ENCODE peak calls at places on chromosomes 3 and 15, in seven cellular contexts. G is tibial artery, B is thyroid gland, N is body of pancreas, I is kidney, F is hepatocyte, D is left ventricle myocardium inferior. P is an unnamed sample.

GRCh38 chr15:40510201-40510600 is 39.4 kb downstream of the CHST14 start:
- DNase-seq in I (no peak), B (no peak), N (no peak), G (no peak), F (no peak), D (no peak), P (no peak)

GRCh38 chr3:141388823-141389617 is 20.7 kb downstream of the ZBTB38 start:
- DNase-seq in N (no peak), B (no peak), G (no peak), D (no peak), I (no peak), F (no peak), P (no peak)

GRCh38 chr15:58306591-58307312 is 125.0 kb upstream of the LIPC start:
- DNase-seq in D (no peak), G (no peak), N (no peak), B (no peak), F (no peak), I (no peak), P (no peak)

GRCh38 chr3:105369501-105370371 is 3.0 kb downstream of the ALCAM start:
- DNase-seq in N (peak; percentile 78), D (peak; percentile 67), B (peak; percentile 87), I (peak; percentile 85), F (peak; percentile 79), G (peak; percentile 80), P (peak; percentile 69)

GRCh38 chr15:88838667-88839066 is 35.4 kb downstream of the ACAN start:
- DNase-seq in B (no peak), N (no peak), G (no peak), I (no peak), D (no peak), F (no peak), P (no peak)

GRCh38 chr3:5017953-5018531 is 38.8 kb downstream of the BHLHE40 start:
- DNase-seq in D (peak; percentile 74), G (peak; percentile 89), N (peak; percentile 72), F (peak; percentile 39), B (peak; percentile 64), I (no peak), P (no peak)

GRCh38 chr3:4963669-4964589 is 15.3 kb upstream of the BHLHE40 start:
- DNase-seq in D (no peak), G (no peak), F (no peak), I (no peak), N (no peak), B (no peak), P (no peak)

GRCh38 chr3:25155696-25156471 is 272.2 kb upstream of the RARB start:
- DNase-seq in D (no peak), N (no peak), B (no peak), G (no peak), I (no peak), F (no peak), P (no peak)

GRCh38 chr15:59444082-59444835 is 6.3 kb downstream of the FAM81A start:
- DNase-seq in G (no peak), B (no peak), F (no peak), D (no peak), N (no peak), I (no peak), P (no peak)

GRCh38 chr15:68621535-68621934 is 42.7 kb downstream of the CORO2B start:
- DNase-seq in G (no peak), N (no peak), B (no peak), D (no peak), F (no peak), I (no peak), P (no peak)

GRCh38 chr15:42137461-42138261 is 18.8 kb downstream of the PLA2G4F start:
- DNase-seq in D (no peak), F (peak; percentile 69), I (peak; percentile 46), G (no peak), N (no peak), B (no peak), P (no peak)

GRCh38 chr15:56931674-56932507 is 13.4 kb downstream of the TCF12 start:
- DNase-seq in D (no peak), G (no peak), F (peak; percentile 15), I (no peak), N (no peak), B (no peak), P (no peak)

GRCh38 chr3:172707967-172708366 is 2.9 kb downstream of the NCEH1 start:
- DNase-seq in G (no peak), B (no peak), D (no peak), N (no peak), I (no peak), F (no peak), P (no peak)

GRCh38 chr15:23857028-23857641 is 170.0 kb upstream of the NDN start:
- DNase-seq in F (peak; percentile 71), D (no peak), N (peak; percentile 40), B (peak; percentile 34), I (no peak), G (no peak), P (no peak)

GRCh38 chr15:61367953-61368352 is 138.9 kb upstream of the RORA start:
- DNase-seq in D (no peak), G (no peak), B (no peak), F (no peak), I (no peak), N (no peak), P (no peak)

GRCh38 chr3:42264399-42265058 is 1.5 kb downstream of the CCK start:
- DNase-seq in G (peak; percentile 24), I (peak; percentile 79), D (peak; percentile 16), F (no peak), N (peak; percentile 29), B (peak; percentile 37), P (peak; percentile 83)

GRCh38 chr3:147361671-147362420 is 44.5 kb downstream of the ZIC4 start:
- DNase-seq in B (no peak), N (no peak), G (no peak), D (no peak), I (no peak), F (peak; percentile 23), P (no peak)

GRCh38 chr15:52256930-52257733 is 38.5 kb downstream of the MYO5C start:
- DNase-seq in F (no peak), G (no peak), B (no peak), I (no peak), N (no peak), D (no peak), P (no peak)

GRCh38 chr3:150414989-150415388 is 6.9 kb downstream of the TSC22D2 start:
- DNase-seq in F (no peak), D (no peak), G (no peak), B (no peak), N (no peak), I (no peak), P (no peak)

GRCh38 chr3:32835943-32836342 is 18.1 kb downstream of the TRIM71 start:
- DNase-seq in N (no peak), B (no peak), G (no peak), F (no peak), D (no peak), I (no peak), P (no peak)

GRCh38 chr15:56968256-56968655 is 49.8 kb downstream of the TCF12 start:
- DNase-seq in F (no peak), N (no peak), I (no peak), G (no peak), B (no peak), D (no peak), P (no peak)

GRCh38 chr15:66786222-66786621 is 84.2 kb downstream of the SMAD6 start:
- DNase-seq in N (no peak), D (no peak), F (no peak), B (no peak), G (no peak), I (peak; percentile 4), P (no peak)

GRCh38 chr15:66787472-66787871 is 85.4 kb downstream of the SMAD6 start:
- DNase-seq in G (no peak), I (peak; percentile 1), B (no peak), F (no peak), N (no peak), D (no peak), P (no peak)

GRCh38 chr15:66786708-66787471 is 84.9 kb downstream of the SMAD6 start:
- DNase-seq in F (no peak), G (no peak), D (no peak), B (no peak), N (no peak), I (peak; percentile 29), P (no peak)

GRCh38 chr15:66788024-66788423 is 86.0 kb downstream of the SMAD6 start:
- DNase-seq in I (peak; percentile 9), B (no peak), N (no peak), F (no peak), D (no peak), G (no peak), P (no peak)

GRCh38 chr15:66789029-66790025 is 87.3 kb downstream of the SMAD6 start:
- DNase-seq in B (peak; percentile 50), F (peak; percentile 70), N (peak; percentile 61), D (peak; percentile 36), I (peak; percentile 75), G (peak; percentile 61), P (peak; percentile 66)
- TF ChIP-seq CTCF in B (peak; percentile 32), F (peak; percentile 47), N (peak; percentile 47), D (peak; percentile 63), I (peak; percentile 38), G (peak; percentile 54), P (peak; percentile 47)

GRCh38 chr3:12425850-12426579 is 58.3 kb upstream of the TSEN2 start:
- DNase-seq in D (no peak), I (no peak), F (no peak), N (no peak), G (no peak), B (no peak), P (no peak)

GRCh38 chr3:12427551-12427950 is 56.7 kb upstream of the TSEN2 start:
- DNase-seq in N (no peak), B (no peak), G (no peak), D (no peak), I (no peak), F (no peak), P (no peak)

GRCh38 chr3:12433823-12434222 is 50.5 kb upstream of the TSEN2 start:
- DNase-seq in G (no peak), D (no peak), I (no peak), B (no peak), F (no peak), N (no peak), P (no peak)

GRCh38 chr3:12428131-12428530 is 56.1 kb upstream of the TSEN2 start:
- DNase-seq in B (no peak), F (no peak), N (no peak), G (no peak), I (no peak), D (no peak), P (no peak)

DNA sequence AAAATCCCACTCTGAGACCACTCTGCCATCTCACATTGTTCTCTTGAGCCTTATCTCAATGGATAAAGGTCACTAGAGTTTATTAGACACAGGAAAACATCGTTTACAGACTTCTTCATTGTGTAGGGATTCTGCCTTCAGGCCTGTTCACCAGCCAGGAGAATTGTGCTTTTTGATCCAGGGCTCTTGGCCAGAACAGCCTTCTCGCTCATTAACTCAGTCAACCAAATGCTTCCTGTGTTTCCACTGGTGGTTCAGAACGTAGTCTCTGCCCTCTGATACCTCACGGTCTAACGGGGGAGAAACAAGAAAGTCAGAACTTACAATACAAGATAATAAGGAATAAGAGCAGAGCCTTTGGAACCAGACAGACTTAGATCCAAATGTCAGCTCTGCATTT is 54.2 kb upstream of the TSEN2 start:
- DNase-seq in N (no peak), G (no peak), F (no peak), D (no peak), I (no peak), B (no peak), P (no peak)
- H3K4me1 ChIP-seq in N (no peaks in the 10 kb centered on the region), G (no peaks in the 10 kb centered on the region), F (peaks cover 17% of the 10 kb centered on the region), D (peaks cover 24% of the 10 kb centered on the region), I (no peaks in the 10 kb centered on the region), B (no peaks in the 10 kb centered on the region), P (no peaks in the 10 kb centered on the region)

GRCh38 chr15:90190606-90191343 is 10.4 kb upstream of the SEMA4B start:
- DNase-seq in I (peak; percentile 87), D (no peak), B (peak; percentile 31), G (no peak), N (no peak), F (no peak), P (no peak)
- H3K4me3 ChIP-seq in I (no peak overlapping the region), D (no peak overlapping the region), B (no peak overlapping the region), G (no peak overlapping the region), N (no peak overlapping the region), F (no peak overlapping the region), P (no peak overlapping the region)

GRCh38 chr3:11653298-11654055 is 9.8 kb upstream of the VGLL4 start:
- DNase-seq in N (no peak), B (no peak), D (no peak), I (no peak), G (no peak), F (no peak), P (no peak)
- TF ChIP-seq CTCF in N (peak; percentile 31), B (no peak), D (no peak), I (no peak), G (peak; percentile 9), F (no peak), P (no peak)